ENCODE peak calls at places on chromosomes 11 and 22, in eight cellular contexts. C is fibroblast of lung, S is BJ, V is NB4, I is lower lobe of right lung, O is body of pancreas, W is dorsolateral prefrontal cortex, T is BE2C. F is an unnamed sample.

GRCh38 chr11:13210424-13210823 is 67.2 kb upstream of the BMAL1 start:
- DNase-seq in O (peak; percentile 69), C (peak; percentile 86), S (peak; percentile 26), V (peak; percentile 37), I (peak; percentile 56), W (no peak), T (peak; percentile 59), F (peak; percentile 84)

GRCh38 chr11:69470301-69470700 is 11.2 kb upstream of the LINC01488 start:
- DNase-seq in I (no peak), C (no peak), O (no peak), V (no peak), W (no peak), T (no peak), S (no peak), F (peak; percentile 66)

GRCh38 chr11:116993599-116993998 is 104.6 kb downstream of the SIK3 start:
- DNase-seq in S (no peak), I (no peak), V (no peak), W (no peak), T (peak; percentile 15), O (no peak), C (peak; percentile 31), F (no peak)

GRCh38 chr11:34819740-34820482 is 96.3 kb downstream of the APIP start:
- DNase-seq in S (no peak), T (no peak), W (no peak), I (no peak), O (no peak), V (no peak), C (no peak), F (no peak)

GRCh38 chr11:16992846-16993245 is 21.4 kb downstream of the PLEKHA7 start:
- DNase-seq in T (no peak), V (no peak), S (no peak), W (no peak), O (no peak), I (no peak), C (no peak), F (no peak)

GRCh38 chr22:36220457-36220921 is 18.8 kb downstream of the APOL2 start:
- DNase-seq in C (no peak), V (no peak), T (no peak), S (no peak), I (no peak), W (no peak), O (no peak), F (no peak)

GRCh38 chr22:49010901-49011300 is 816.8 kb downstream of the BRD1 start:
- DNase-seq in O (no peak), S (no peak), V (no peak), C (no peak), T (no peak), W (peak; percentile 17), I (peak; percentile 36), F (no peak)

GRCh38 chr22:44668190-44668885 is 33.7 kb upstream of the PRR5 start:
- DNase-seq in V (peak; percentile 37), T (peak; percentile 48), W (no peak), C (no peak), O (no peak), I (peak; percentile 48), S (no peak), F (no peak)

GRCh38 chr11:72684236-72684912 is 10.2 kb upstream of the PDE2A start:
- DNase-seq in I (peak; percentile 68), T (peak; percentile 77), S (no peak), W (no peak), V (peak; percentile 64), C (peak; percentile 69), O (peak; percentile 68), F (peak; percentile 61)

GRCh38 chr11:133897331-133897650 is 52.0 kb upstream of the SPATA19 start:
- DNase-seq in W (no peak), C (no peak), I (no peak), O (no peak), S (no peak), V (no peak), T (no peak), F (no peak)

GRCh38 chr11:33747969-33748368 is 11.7 kb upstream of the CD59 start:
- DNase-seq in C (peak; percentile 81), S (no peak), O (no peak), W (no peak), V (no peak), T (no peak), I (no peak), F (no peak)

GRCh38 chr11:125369808-125370207 is 126.3 kb downstream of the FEZ1 start:
- DNase-seq in T (no peak), C (no peak), V (no peak), W (no peak), I (no peak), O (no peak), S (no peak), F (no peak)

GRCh38 chr22:32175751-32176644 is 16.9 kb upstream of the C22orf42 start:
- DNase-seq in T (peak; percentile 12), V (no peak), W (no peak), O (no peak), S (no peak), C (no peak), I (no peak), F (no peak)

GRCh38 chr11:83070044-83070877 is 1.4 kb downstream of the RAB30 start:
- DNase-seq in O (no peak), C (peak; percentile 81), W (no peak), I (no peak), T (no peak), V (no peak), S (no peak), F (no peak)

GRCh38 chr11:101915811-101916291 is 471 bp downstream of the ANGPTL5 start:
- DNase-seq in C (peak; percentile 49), V (peak; percentile 33), S (no peak), W (no peak), T (no peak), O (no peak), I (no peak), F (no peak)

GRCh38 chr11:86398106-86398505 is 23.4 kb downstream of the CCDC81 start:
- DNase-seq in I (no peak), S (no peak), C (no peak), W (no peak), V (no peak), T (no peak), O (no peak), F (no peak)

GRCh38 chr11:124961972-124962609 is 8.1 kb downstream of the CCDC15 start:
- DNase-seq in I (no peak), V (peak; percentile 82), S (no peak), C (peak; percentile 90), T (no peak), O (no peak), W (no peak), F (no peak)

GRCh38 chr11:74714904-74715303 is 16.3 kb downstream of the CHRDL2 start:
- DNase-seq in I (no peak), C (no peak), O (no peak), S (no peak), T (no peak), V (no peak), W (no peak), F (no peak)

GRCh38 chr22:24161909-24162308 is 19.4 kb upstream of the SUSD2 start:
- DNase-seq in O (peak; percentile 80), S (no peak), V (no peak), C (no peak), T (no peak), I (no peak), W (no peak), F (no peak)

DNA sequence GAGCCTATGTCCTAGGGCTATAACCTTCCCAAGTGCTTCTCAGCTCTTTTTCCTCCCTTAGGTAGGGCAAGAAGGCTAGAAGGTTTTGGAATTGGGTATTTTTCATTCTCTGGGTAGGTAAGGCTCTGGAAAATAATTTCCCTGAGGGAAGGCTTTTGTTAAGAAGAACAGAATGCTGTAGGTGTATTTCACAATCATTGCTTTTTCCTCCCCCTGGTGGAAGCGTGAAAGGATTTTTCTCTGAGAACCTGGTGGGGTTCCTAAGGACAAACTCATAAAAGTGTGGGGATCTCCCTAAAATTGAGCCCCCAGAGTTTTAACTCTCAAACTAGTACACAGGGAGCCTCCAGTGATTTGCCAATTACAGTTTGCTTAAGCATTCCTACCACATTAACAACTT is 41.1 kb upstream of the NARS2 start:
- DNase-seq in O (no peak), V (no peak), W (no peak), S (no peak), T (no peak), I (no peak), C (no peak), F (no peak)
- TF ChIP-seq CTCF in O (no peak), V (no peak), W (no peak), S (peak; percentile 23), T (peak; percentile 11), I (no peak), C (no peak), F (no peak)

DNA sequence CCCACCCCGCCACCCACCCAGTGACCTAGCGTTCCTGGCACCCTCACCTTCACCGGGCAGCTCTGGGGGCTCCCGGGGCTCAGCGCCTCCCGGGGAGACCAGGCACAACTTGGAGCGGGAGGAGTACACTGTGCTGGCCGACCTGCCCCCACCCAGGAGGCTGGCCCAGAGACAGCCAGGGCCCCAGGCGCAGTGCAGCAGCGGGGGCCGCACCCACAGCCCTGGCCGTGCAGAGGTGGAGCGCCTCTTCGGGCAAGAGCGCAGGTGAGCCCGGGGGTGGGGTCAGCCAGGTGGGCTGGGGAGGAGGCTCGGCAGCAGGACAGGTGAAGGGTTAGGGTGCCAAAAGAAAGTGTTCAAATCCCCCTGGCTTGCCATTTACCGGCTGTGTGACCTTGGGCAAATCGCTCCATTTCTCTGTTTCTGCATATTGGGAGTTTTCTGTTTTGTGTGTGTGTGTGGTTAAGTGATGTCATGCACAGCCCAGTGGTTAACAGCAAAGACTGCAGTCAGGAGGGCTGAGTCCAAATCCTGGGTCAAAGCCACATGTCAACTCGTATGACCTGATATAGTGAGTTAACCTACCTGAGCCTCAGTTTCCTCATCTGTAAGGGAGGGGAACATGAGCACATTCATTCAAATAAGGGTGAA is 29.5 kb downstream of the TRIOBP start:
- DNase-seq in W (no peak), T (no peak), C (peak; percentile 56), O (no peak), S (no peak), V (peak; percentile 54), I (no peak), F (no peak)
- TF ChIP-seq CTCF in W (no peak), T (peak; percentile 21), C (no peak), O (no peak), S (peak; percentile 21), V (no peak), I (no peak), F (no peak)

GRCh38 chr11:1876361-1877063 is 15.2 kb downstream of the PRR33 start:
- DNase-seq in O (peak; percentile 43), C (peak; percentile 91), I (peak; percentile 52), W (peak; percentile 13), S (no peak), T (peak; percentile 78), V (peak; percentile 72), F (peak; percentile 73)
- TF ChIP-seq CTCF in O (peak; percentile 31), C (peak; percentile 36), I (peak; percentile 46), W (no peak), S (peak; percentile 70), T (peak; percentile 64), V (peak; percentile 81), F (peak; percentile 40)

GRCh38 chr11:112085822-112086421 is 634 bp downstream of the TIMM8B start:
- DNase-seq in W (no peak), T (peak; percentile 21), V (peak; percentile 61), S (no peak), O (no peak), C (peak; percentile 36), I (no peak), F (no peak)

GRCh38 chr11:112087212-112087611 is 539 bp downstream of the SDHD start:
- DNase-seq in V (peak; percentile 20), S (no peak), T (no peak), W (no peak), I (no peak), C (no peak), O (no peak), F (peak; percentile 9)

GRCh38 chr11:112082729-112083128 is 3.8 kb downstream of the TIMM8B start:
- DNase-seq in C (peak; percentile 54), W (no peak), I (no peak), O (no peak), T (no peak), V (peak; percentile 24), S (peak; percentile 28), F (no peak)

GRCh38 chr11:112086422-112087191 is at the start of the genes SDHD and TIMM8B:
- DNase-seq in V (peak; percentile 97), I (peak; percentile 93), W (peak; percentile 88), T (peak; percentile 95), S (peak; percentile 78), O (peak; percentile 97), C (peak; percentile 98), F (peak; percentile 95)
- TF ChIP-seq CTCF in V (no peak), I (peak; percentile 29), W (peak; percentile 72), T (peak; percentile 25), S (peak; percentile 59), O (no peak), C (no peak), F (no peak)